ENCODE peak calls at places on chromosomes 2 and 18, in eight cellular contexts. G, J, L, D, U, Y, R and O are unnamed samples.

GRCh38 chr2:226030369-226031077 is 631.0 kb downstream of the NYAP2 start:
- DNase-seq in D (no peak), U (peak), Y (no peak), J (peak), R (no peak), G (no peak), L (peak), O (peak)

GRCh38 chr2:107475859-107476258 is 350.8 kb upstream of the RGPD4 start:
- DNase-seq in J (no peak), R (no peak), U (no peak), L (no peak), Y (no peak), D (no peak), G (no peak), O (no peak)

GRCh38 chr2:103960126-103960508 is 893.8 kb upstream of the POU3F3 start:
- DNase-seq in L (no peak), J (no peak), D (no peak), U (no peak), Y (no peak), R (no peak), G (no peak), O (no peak)

GRCh38 chr2:101832114-101832513 is 134.6 kb downstream of the MAP4K4 start:
- DNase-seq in J (no peak), U (no peak), G (peak), R (no peak), L (no peak), D (no peak), Y (no peak), O (peak)

GRCh38 chr2:3601561-3602271 is 6.8 kb downstream of the COLEC11 start:
- DNase-seq in Y (no peak), J (no peak), L (no peak), D (peak), R (no peak), G (no peak), U (no peak), O (no peak)

GRCh38 chr18:9719421-9719981 is 11.4 kb downstream of the RAB31 start:
- DNase-seq in L (no peak), G (peak), Y (no peak), D (no peak), R (no peak), J (no peak), U (peak), O (no peak)

GRCh38 chr2:201980389-201980821 is 53.2 kb upstream of the FZD7 start:
- DNase-seq in L (no peak), Y (no peak), D (no peak), U (no peak), R (peak), G (no peak), J (no peak), O (no peak)

GRCh38 chr2:233831011-233831721 is 23.2 kb downstream of the HJURP start:
- DNase-seq in Y (no peak), D (no peak), G (no peak), U (no peak), L (no peak), J (no peak), R (no peak), O (peak)

GRCh38 chr2:165109915-165110314 is 93.9 kb downstream of the SCN3A start:
- DNase-seq in D (no peak), R (no peak), U (no peak), J (no peak), G (no peak), L (peak), Y (no peak), O (no peak)

GRCh38 chr2:45814951-45815621 is 163.6 kb downstream of the PRKCE start:
- DNase-seq in D (no peak), U (no peak), R (no peak), Y (no peak), L (no peak), G (no peak), J (no peak), O (no peak)

GRCh38 chr2:72106978-72107377 is 40.7 kb downstream of the CYP26B1 start:
- DNase-seq in L (no peak), G (no peak), J (no peak), R (no peak), D (no peak), U (no peak), Y (no peak), O (no peak)

GRCh38 chr2:239830718-239831271 is 194.3 kb downstream of the NDUFA10 start:
- DNase-seq in D (no peak), R (no peak), J (no peak), Y (no peak), G (peak), U (no peak), L (no peak), O (peak)

GRCh38 chr18:77560334-77560970 is 310.8 kb downstream of the GALR1 start:
- DNase-seq in J (no peak), R (no peak), U (no peak), Y (no peak), L (no peak), D (no peak), G (no peak), O (no peak)

GRCh38 chr2:239800785-239801184 is 224.4 kb downstream of the NDUFA10 start:
- DNase-seq in D (no peak), U (no peak), G (no peak), Y (no peak), R (no peak), J (no peak), L (no peak), O (no peak)

GRCh38 chr2:54724150-54724559 is 693 bp downstream of the EML6 start:
- DNase-seq in L (no peak), D (no peak), U (no peak), Y (no peak), G (peak), J (no peak), R (no peak), O (no peak)

GRCh38 chr2:68837164-68837860 is 33.9 kb downstream of the BMP10 start:
- DNase-seq in L (peak), Y (peak), D (peak), U (peak), R (peak), J (peak), G (peak), O (no peak)

GRCh38 chr2:59462418-59463197 is 1090.8 kb downstream of the BCL11A start:
- DNase-seq in Y (no peak), G (no peak), R (no peak), L (no peak), U (no peak), D (no peak), J (peak), O (no peak)

GRCh38 chr2:89844221-89844943 is 1152.9 kb downstream of the RPIA start:
- DNase-seq in J (no peak), R (no peak), U (no peak), L (no peak), Y (no peak), G (no peak), D (no peak), O (no peak)

GRCh38 chr2:79369127-79369526 is 143.7 kb upstream of the CTNNA2 start:
- DNase-seq in U (no peak), L (no peak), J (peak), D (no peak), R (no peak), G (no peak), Y (no peak), O (no peak)

GRCh38 chr2:38446418-38446817 is 69.3 kb upstream of the ATL2 start:
- DNase-seq in D (peak), R (no peak), U (no peak), G (no peak), L (no peak), Y (no peak), J (peak), O (no peak)

GRCh38 chr2:167957662-167958061 is 289.7 kb downstream of the STK39 start:
- DNase-seq in L (no peak), R (no peak), D (peak), Y (no peak), G (no peak), U (no peak), J (no peak), O (no peak)

GRCh38 chr2:101622633-101623521 is 74.6 kb upstream of the MAP4K4 start:
- DNase-seq in R (peak), J (no peak), Y (no peak), G (no peak), U (no peak), D (no peak), L (no peak), O (no peak)

GRCh38 chr18:72235422-72235821 is 308.7 kb downstream of the CBLN2 start:
- DNase-seq in R (no peak), G (no peak), D (no peak), L (no peak), U (no peak), Y (peak), J (no peak), O (no peak)

DNA sequence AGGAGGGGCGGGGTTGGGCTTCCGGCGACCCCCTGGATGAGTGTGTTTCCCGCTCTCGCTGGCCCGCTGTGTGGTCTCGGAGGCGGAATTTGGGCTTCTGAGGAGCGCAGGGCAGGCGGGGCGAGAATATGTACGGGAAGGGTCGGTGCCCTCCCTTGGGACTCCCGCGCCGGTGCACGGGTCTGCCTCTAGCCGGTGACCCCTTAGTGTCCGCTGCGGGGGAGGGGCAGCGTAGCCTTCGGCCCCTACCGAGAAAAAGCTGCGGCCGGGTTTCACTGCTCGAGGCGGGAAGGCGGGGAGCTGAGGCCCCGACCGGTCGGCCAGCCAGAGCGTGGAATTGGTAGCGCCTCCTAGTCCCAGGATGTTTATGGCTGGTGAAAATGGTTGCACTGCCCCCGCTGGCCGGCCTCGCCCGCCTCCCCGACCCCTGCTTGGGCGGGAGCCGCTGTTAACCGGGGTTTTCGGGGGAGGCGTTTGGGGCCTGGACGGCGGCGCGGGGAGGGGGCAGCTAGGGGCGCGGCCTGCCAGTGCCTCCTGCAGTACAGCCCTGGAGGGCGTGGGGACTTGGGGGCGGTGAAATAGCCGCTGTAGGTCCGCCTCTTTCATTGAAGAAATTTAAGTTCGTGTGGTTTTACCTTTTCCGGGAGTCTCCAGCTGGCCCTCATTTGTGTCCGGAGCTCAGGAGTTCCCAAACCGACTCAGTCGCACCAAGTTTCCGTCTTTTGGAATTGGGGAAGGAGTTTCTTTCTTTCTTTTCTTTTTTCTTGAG is at the start of gene UGP2:
- DNase-seq in D (peak), U (peak), L (peak), Y (peak), J (peak), G (peak), R (peak), O (peak)
- H3K4me2 ChIP-seq in D (peak), U (peak), L (peak), Y (peak), J (peak), G (peak), R (peak), O (peak)

GRCh38 chr2:96771792-96772618 is 11.3 kb downstream of the CNNM4 start:
- DNase-seq in Y (no peak), G (no peak), D (no peak), R (no peak), U (no peak), J (no peak), L (no peak), O (no peak)
- TF ChIP-seq POLR2AphosphoS5 in Y (no peak), G (no peak), D (no peak), R (no peak), U (no peak), J (no peak), L (no peak), O (no peak)

DNA sequence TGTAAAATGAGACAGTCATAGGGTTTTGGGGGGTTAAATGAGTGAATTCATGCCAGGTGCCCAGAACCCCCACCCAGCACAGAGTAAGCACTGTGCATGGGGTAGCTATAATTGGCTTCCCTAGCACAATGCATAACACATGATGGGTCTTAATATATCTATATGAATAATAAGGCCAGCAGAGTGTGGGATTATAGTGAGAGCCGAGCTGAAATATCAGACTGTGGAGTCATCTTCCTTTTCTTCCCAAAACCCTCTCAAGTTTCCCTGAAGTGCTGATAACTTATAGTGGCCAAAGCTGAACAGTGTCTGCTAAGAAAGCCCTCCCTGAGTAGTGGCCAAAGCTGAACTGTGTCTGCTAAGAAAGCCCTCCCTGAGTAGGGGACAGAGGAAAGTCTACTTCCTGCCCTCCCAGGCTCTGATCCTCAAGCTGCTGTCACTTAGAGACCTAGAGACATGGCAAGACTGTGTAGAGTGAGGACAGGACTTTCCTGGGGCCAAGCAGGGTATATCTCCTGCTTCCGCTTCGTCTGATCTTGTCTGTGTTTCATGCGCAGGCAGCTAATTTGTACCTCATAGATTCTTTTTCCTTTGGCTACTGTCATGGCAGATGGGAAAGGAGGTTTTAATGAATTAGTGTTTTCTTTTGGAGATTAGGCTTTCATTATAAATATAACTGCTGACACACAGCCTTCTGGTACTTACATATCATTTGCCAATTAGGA is 94.8 kb downstream of the FHOD3 start:
- DNase-seq in R (no peak), J (no peak), U (no peak), L (no peak), D (no peak), Y (no peak), G (no peak), O (peak)
- H3K4me2 ChIP-seq in R (no peak), J (no peak), U (no peak), L (no peak), D (no peak), Y (no peak), G (no peak), O (no peak)

GRCh38 chr2:12930382-12930781 is 213.6 kb downstream of the TRIB2 start:
- DNase-seq in D (no peak), J (no peak), G (no peak), L (no peak), Y (no peak), R (no peak), U (no peak), O (no peak)
- TF ChIP-seq POLR2AphosphoS5 in D (no peak), J (no peak), G (no peak), L (no peak), Y (no peak), R (no peak), U (no peak), O (no peak)